ENCODE peak calls at places on chromosomes 13 and 19, in eight cellular contexts. G is EH, K is AG20443, I is T-helper 1 cell, Z is HAP-1, B is amniotic epithelial cell, R is NCI-H2029 treated with DMSO at 0.1 percent for 48 hours, W is uterus. Q is an unnamed sample.
A peak's percentile ranks its signal among the peaks of the same experiment; 100 is the strongest.

GRCh38 chr19:41813911-41814310 is 17.5 kb downstream of the CEACAM3 start:
- DNase-seq in K (no peak), R (no peak), I (no peak), W (no peak), B (no peak), Z (no peak), G (no peak), Q (no peak)

GRCh38 chr19:294819-295686 is 3.9 kb upstream of the PLPP2 start:
- DNase-seq in K (peak; percentile 85), R (no peak), W (peak; percentile 46), G (peak; percentile 41), I (no peak), B (peak; percentile 18), Z (peak; percentile 47), Q (peak; percentile 29)

GRCh38 chr13:35309711-35310110 is 166.8 kb downstream of the MAB21L1 start:
- DNase-seq in Z (no peak), W (no peak), I (no peak), K (no peak), G (no peak), R (no peak), B (no peak), Q (no peak)

GRCh38 chr19:8023371-8023770 is 17.9 kb upstream of the ELAVL1 start:
- DNase-seq in B (no peak), G (peak; percentile 3), R (no peak), I (no peak), K (no peak), Z (no peak), W (no peak), Q (no peak)

GRCh38 chr19:33756177-33756576 is 40.5 kb upstream of the KCTD15 start:
- DNase-seq in G (no peak), I (no peak), Z (no peak), W (no peak), R (no peak), B (no peak), K (no peak), Q (no peak)

GRCh38 chr19:45450042-45450380 is 17.8 kb upstream of the FOSB start:
- DNase-seq in R (peak; percentile 22), B (no peak), I (peak; percentile 28), K (no peak), G (no peak), Z (no peak), W (no peak), Q (no peak)

GRCh38 chr13:20550799-20551198 is 16.2 kb upstream of the IFT88 start:
- DNase-seq in K (no peak), R (no peak), I (no peak), B (no peak), Z (no peak), W (no peak), G (peak; percentile 22), Q (no peak)

GRCh38 chr19:16381756-16382401 is 57.3 kb downstream of the KLF2 start:
- DNase-seq in I (no peak), K (peak; percentile 92), Z (no peak), W (peak; percentile 90), G (no peak), R (no peak), B (no peak), Q (no peak)

GRCh38 chr13:69970521-69970920 is 137.1 kb upstream of the ATXN8OS start:
- DNase-seq in R (no peak), K (no peak), I (no peak), G (no peak), B (peak; percentile 10), Z (no peak), W (no peak), Q (no peak)

Q was measured in MM.1S.